ENCODE peak calls at places on chromosomes 12 and 14, in four cellular contexts. Z, L, F and O are unnamed samples.

GRCh38 chr12:95339086-95339788 is 121.6 kb downstream of the VEZT start:
- DNase-seq in Z (no peak), L (no peak), F (no peak), O (no peak)

GRCh38 chr12:104683831-104684503 is 227.2 kb downstream of the CHST11 start:
- DNase-seq in Z (no peak), L (no peak), F (no peak), O (no peak)

GRCh38 chr14:94681300-94682060 is 69.3 kb downstream of the SERPINA3 start:
- DNase-seq in Z (no peak), L (peak), F (peak), O (peak)

GRCh38 chr12:42935090-42935489 is 345.5 kb upstream of the PRICKLE1 start:
- DNase-seq in Z (no peak), L (no peak), F (no peak), O (no peak)

GRCh38 chr12:49893753-49894752 is 9.6 kb downstream of the FAIM2 start:
- DNase-seq in Z (no peak), L (no peak), F (no peak), O (no peak)

GRCh38 chr14:33900706-33901105 is 50.2 kb downstream of the EGLN3 start:
- DNase-seq in Z (no peak), L (no peak), F (no peak), O (no peak)

GRCh38 chr12:9329019-9329418 is 120.8 kb upstream of the PZP start:
- DNase-seq in Z (no peak), L (no peak), F (no peak), O (no peak)

GRCh38 chr12:64696065-64696741 is 63.0 kb downstream of the GNS start:
- DNase-seq in Z (no peak), L (no peak), F (no peak), O (no peak)

GRCh38 chr12:95623554-95624170 is 72.4 kb upstream of the USP44 start:
- DNase-seq in Z (peak), L (peak), F (peak), O (no peak)

GRCh38 chr14:76647699-76648298 is 113.5 kb upstream of the VASH1 start:
- DNase-seq in Z (no peak), L (peak), F (peak), O (no peak)

GRCh38 chr12:7144414-7145120 is 14.4 kb downstream of the CLSTN3 start:
- DNase-seq in Z (no peak), L (peak), F (no peak), O (peak)

GRCh38 chr14:99516156-99517045 is 35.2 kb downstream of the CCNK start:
- DNase-seq in Z (no peak), L (no peak), F (no peak), O (peak)

GRCh38 chr12:95529693-95530225 is 21.5 kb downstream of the USP44 start:
- DNase-seq in Z (no peak), L (no peak), F (no peak), O (no peak)

GRCh38 chr12:26736563-26737486 is 96.2 kb downstream of the ITPR2 start:
- DNase-seq in Z (no peak), L (no peak), F (no peak), O (no peak)

GRCh38 chr14:103808403-103809001 is 38.9 kb downstream of the PPP1R13B start:
- DNase-seq in Z (peak), L (peak), F (peak), O (peak)

GRCh38 chr12:28313631-28314030 is 123.4 kb downstream of the CCDC91 start:
- DNase-seq in Z (no peak), L (no peak), F (no peak), O (no peak)

GRCh38 chr12:58030566-58031279 is 89.4 kb downstream of the ATP23 start:
- DNase-seq in Z (no peak), L (no peak), F (no peak), O (no peak)

GRCh38 chr12:92439397-92439779 is 263.4 kb upstream of the PLEKHG7 start:
- DNase-seq in Z (no peak), L (no peak), F (no peak), O (peak)

GRCh38 chr12:105995986-105996385 is 142.8 kb downstream of the NUAK1 start:
- DNase-seq in Z (no peak), L (no peak), F (no peak), O (no peak)

GRCh38 chr12:104573-105081 is 38.1 kb downstream of the IQSEC3 start:
- DNase-seq in Z (peak), L (peak), F (peak), O (no peak)

GRCh38 chr12:91109148-91109564 is 2.1 kb downstream of the LUM start:
- DNase-seq in Z (peak), L (peak), F (peak), O (peak)

GRCh38 chr14:70188608-70189540 is at the start of gene SLC8A3:
- DNase-seq in Z (peak), L (peak), F (no peak), O (no peak)

GRCh38 chr14:38404100-38404541 is 148.2 kb upstream of the CLEC14A start:
- DNase-seq in Z (no peak), L (no peak), F (no peak), O (no peak)

GRCh38 chr12:52992699-52993557 is 13.3 kb upstream of the EIF4B start:
- DNase-seq in Z (no peak), L (no peak), F (peak), O (no peak)

GRCh38 chr12:110349096-110349495 is 54.4 kb downstream of the ANAPC7 start:
- DNase-seq in Z (no peak), L (no peak), F (no peak), O (no peak)

GRCh38 chr14:58133739-58134138 is 18.3 kb downstream of the ARMH4 start:
- DNase-seq in Z (no peak), L (no peak), F (no peak), O (no peak)

GRCh38 chr14:106210650-106211049 is 684.3 kb downstream of the TMEM121 start:
- DNase-seq in Z (no peak), L (no peak), F (no peak), O (no peak)

GRCh38 chr12:45730842-45731336 is 1.4 kb downstream of the ARID2 start:
- DNase-seq in Z (no peak), L (no peak), F (no peak), O (no peak)

GRCh38 chr14:28307506-28307905 is 459.1 kb upstream of the FOXG1 start:
- DNase-seq in Z (no peak), L (no peak), F (no peak), O (no peak)

GRCh38 chr14:28303248-28303647 is 463.3 kb upstream of the FOXG1 start:
- DNase-seq in Z (no peak), L (no peak), F (no peak), O (no peak)

GRCh38 chr14:28305938-28306337 is 460.6 kb upstream of the FOXG1 start:
- DNase-seq in Z (no peak), L (peak), F (no peak), O (no peak)

DNA sequence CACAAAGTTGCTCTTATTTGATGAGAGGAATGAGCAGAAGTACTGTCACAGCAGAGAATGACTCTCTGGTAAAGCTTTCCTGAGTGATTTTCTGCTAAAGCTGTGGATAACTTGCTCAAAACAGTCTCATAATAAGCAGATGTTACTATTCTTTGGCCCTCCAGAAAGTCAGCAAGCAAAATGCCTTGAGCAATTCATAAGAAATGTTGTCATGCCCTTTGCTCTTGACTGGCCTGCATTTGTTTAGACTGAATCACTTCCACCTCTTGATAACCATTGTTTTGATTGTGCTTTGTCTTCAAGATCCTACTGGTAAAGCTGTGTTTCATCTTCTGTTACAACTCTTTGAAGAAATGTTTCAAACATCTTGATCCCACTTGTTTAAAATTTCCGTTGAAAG is 457.9 kb upstream of the FOXG1 start:
- DNase-seq in Z (no peak), L (no peak), F (no peak), O (no peak)
- H3K4me3 ChIP-seq in Z (no peak), L (no peak), F (no peak), O (no peak)

GRCh38 chr14:68935761-68936209 is 43.3 kb downstream of the ACTN1 start:
- DNase-seq in Z (no peak), L (no peak), F (no peak), O (no peak)
- TF ChIP-seq POLR2AphosphoS5 in Z (no peak), L (no peak), F (peak), O (peak)

GRCh38 chr12:121216102-121216501 is 6.2 kb downstream of the P2RX4 start:
- DNase-seq in Z (no peak), L (no peak), F (no peak), O (no peak)
- H3K27ac ChIP-seq in Z (no peak), L (no peak), F (peak), O (no peak)

GRCh38 chr14:71554959-71555612 is 377.1 kb upstream of the RGS6 start:
- DNase-seq in Z (no peak), L (no peak), F (no peak), O (no peak)
- H3K4me3 ChIP-seq in Z (no peak), L (no peak), F (no peak), O (no peak)

GRCh38 chr14:93064411-93065271 is 51.1 kb downstream of the ITPK1 start:
- DNase-seq in Z (no peak), L (no peak), F (no peak), O (no peak)
- TF ChIP-seq POLR2AphosphoS5 in Z (no peak), L (no peak), F (no peak), O (no peak)

GRCh38 chr14:53010193-53010592 is 59.3 kb upstream of the FERMT2 start:
- DNase-seq in Z (no peak), L (no peak), F (no peak), O (no peak)
- H3K27ac ChIP-seq in Z (no peak), L (no peak), F (peak), O (peak)

GRCh38 chr14:96364911-96365310 is 1.6 kb downstream of the GSKIP start:
- DNase-seq in Z (no peak), L (no peak), F (no peak), O (no peak)
- H3K4me3 ChIP-seq in Z (peak), L (peak), F (peak), O (no peak)

DNA sequence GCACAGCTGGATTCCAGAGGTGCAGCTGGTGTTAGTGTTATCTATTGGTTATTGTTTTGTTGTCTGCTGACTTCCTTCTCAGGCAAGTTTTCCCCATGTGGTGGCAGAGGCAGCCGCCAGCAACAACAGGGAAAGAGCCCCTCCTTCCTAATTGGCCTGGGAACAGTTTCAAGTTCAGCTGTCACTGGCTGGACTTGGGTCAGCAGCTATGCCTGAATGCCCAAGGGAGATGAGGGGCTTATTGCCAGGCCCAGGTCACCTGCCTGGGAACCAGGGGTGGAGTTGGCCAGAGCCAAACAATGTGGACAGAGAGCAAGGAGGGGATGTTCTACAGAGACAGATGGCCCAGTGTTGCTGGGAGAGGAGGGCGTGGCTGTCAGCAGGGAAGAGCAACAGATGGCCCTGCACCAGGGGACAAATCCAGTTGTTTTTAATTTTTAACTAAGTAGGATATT is 38.3 kb downstream of the TPCN1 start:
- DNase-seq in Z (no peak), L (peak), F (peak), O (peak)
- TF ChIP-seq POLR2AphosphoS5 in Z (no peak), L (no peak), F (peak), O (peak)

GRCh38 chr12:70049596-70050360 is 193.5 kb upstream of the CNOT2 start:
- DNase-seq in Z (no peak), L (no peak), F (peak), O (no peak)

GRCh38 chr12:70048521-70049245 is 194.6 kb upstream of the CNOT2 start:
- DNase-seq in Z (no peak), L (no peak), F (peak), O (no peak)

GRCh38 chr12:70052931-70053497 is 190.2 kb upstream of the CNOT2 start:
- DNase-seq in Z (no peak), L (no peak), F (peak), O (no peak)

DNA sequence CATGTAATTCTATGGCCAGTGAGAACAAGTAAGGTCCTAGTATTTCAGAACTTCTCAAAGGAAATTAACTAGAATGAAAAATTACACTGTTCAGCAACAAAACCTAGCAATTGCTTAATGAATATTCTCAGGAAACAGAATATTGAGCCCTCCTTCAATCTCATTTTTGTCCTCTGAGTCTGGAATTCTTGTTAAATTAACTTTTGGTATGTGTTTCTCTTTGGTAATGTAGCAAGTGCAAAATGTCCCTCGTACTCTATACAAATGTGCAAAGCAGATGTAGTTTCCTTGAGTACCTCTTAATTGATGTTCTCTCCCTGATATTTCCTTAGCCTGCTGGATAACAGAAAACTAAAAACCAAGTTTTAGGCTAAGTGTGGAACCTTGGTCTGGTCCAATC is 190.8 kb upstream of the CNOT2 start:
- DNase-seq in Z (no peak), L (no peak), F (no peak), O (no peak)
- H3K27ac ChIP-seq in Z (no peak), L (no peak), F (no peak), O (no peak)